ENCODE peak calls at places on chromosome 5, in six cellular contexts. One of them, this sample, is unnamed.

GRCh38 chr5:38468202-38468656 is 88.2 kb downstream of the LIFR start:
- DNase-seq in T-helper 1 cell: no peak
- DNase-seq in NCI-H1417: no peak
- DNase-seq in left cardiac atrium: peak; percentile 59
- DNase-seq in GM13976: no peak
- DNase-seq in hippocampal formation: no peak
- DNase-seq in this sample: no peak

GRCh38 chr5:149172261-149172660 is 31.0 kb downstream of the ABLIM3 start:
- DNase-seq in T-helper 1 cell: no peak
- DNase-seq in NCI-H1417: no peak
- DNase-seq in left cardiac atrium: no peak
- DNase-seq in GM13976: no peak
- DNase-seq in hippocampal formation: no peak
- DNase-seq in this sample: no peak

GRCh38 chr5:127936439-127936972 is 147.1 kb upstream of the SLC12A2 start:
- DNase-seq in T-helper 1 cell: no peak
- DNase-seq in NCI-H1417: no peak
- DNase-seq in left cardiac atrium: no peak
- DNase-seq in GM13976: peak; percentile 53
- DNase-seq in hippocampal formation: no peak
- DNase-seq in this sample: no peak

GRCh38 chr5:69148981-69149675 is 17.8 kb upstream of the CCNB1 start:
- DNase-seq in T-helper 1 cell: no peak
- DNase-seq in NCI-H1417: no peak
- DNase-seq in left cardiac atrium: no peak
- DNase-seq in GM13976: no peak
- DNase-seq in hippocampal formation: no peak
- DNase-seq in this sample: no peak

GRCh38 chr5:43602456-43602817 is 543 bp upstream of the NNT start:
- DNase-seq in T-helper 1 cell: no peak
- DNase-seq in NCI-H1417: peak; percentile 88
- DNase-seq in left cardiac atrium: peak; percentile 33
- DNase-seq in GM13976: peak; percentile 39
- DNase-seq in hippocampal formation: no peak
- DNase-seq in this sample: no peak

GRCh38 chr5:5340206-5340729 is 82.2 kb upstream of the ICE1 start:
- DNase-seq in T-helper 1 cell: no peak
- DNase-seq in NCI-H1417: no peak
- DNase-seq in left cardiac atrium: peak; percentile 68
- DNase-seq in GM13976: no peak
- DNase-seq in hippocampal formation: no peak
- DNase-seq in this sample: peak; percentile 12

GRCh38 chr5:141513021-141513626 is 24.2 kb downstream of the PCDHGC5 start:
- DNase-seq in T-helper 1 cell: no peak
- DNase-seq in NCI-H1417: no peak
- DNase-seq in left cardiac atrium: peak; percentile 50
- DNase-seq in GM13976: no peak
- DNase-seq in hippocampal formation: no peak
- DNase-seq in this sample: peak; percentile 26

GRCh38 chr5:127400524-127400923 is 109.9 kb downstream of the MEGF10 start:
- DNase-seq in T-helper 1 cell: no peak
- DNase-seq in NCI-H1417: no peak
- DNase-seq in left cardiac atrium: no peak
- DNase-seq in GM13976: no peak
- DNase-seq in hippocampal formation: no peak
- DNase-seq in this sample: no peak

This sample was measured in anterior cingulate cortex.